ENCODE peak calls at places on chromosomes 11 and 22, in seven cellular contexts. E is EH; N is GM23338; Z is progenitor cell of endocrine pancreas; G is stimulated activated CD4-positive, alpha-beta T cell treated with anti-CD3 and anti-CD28 coated beads, Interleukin-1b, Interleukin-23, amount 100 ng/mL, for 1 hour; M is Calu3; I is NT2/D1. B is an unnamed sample.
A peak's percentile ranks its signal among the peaks of the same experiment; 100 is the strongest.

GRCh38 chr11:45320366-45320765 is 34.2 kb upstream of the SYT13 start:
- DNase-seq in E (no peak), N (no peak), Z (no peak), G (no peak), M (no peak), I (no peak), B (no peak)

GRCh38 chr11:44823920-44824704 is 97.3 kb downstream of the TSPAN18 start:
- DNase-seq in E (no peak), N (peak; percentile 85), Z (no peak), G (no peak), M (no peak), I (peak; percentile 100), B (peak; percentile 90)

GRCh38 chr11:75725552-75726320 is 8.1 kb downstream of the MOGAT2 start:
- DNase-seq in E (no peak), N (no peak), Z (no peak), G (no peak), M (no peak), I (no peak), B (no peak)

GRCh38 chr11:34640050-34640971 is 19.4 kb downstream of the EHF start:
- DNase-seq in E (no peak), N (no peak), Z (peak; percentile 46), G (no peak), M (peak; percentile 88), I (no peak), B (no peak)

GRCh38 chr11:63999349-64000025 is 13.2 kb downstream of the OTUB1 start:
- DNase-seq in E (peak; percentile 55), N (peak; percentile 84), Z (no peak), G (no peak), M (no peak), I (peak; percentile 61), B (peak; percentile 71)

GRCh38 chr22:36775966-36776669 is at the start of gene IFT27:
- DNase-seq in E (peak; percentile 100), N (peak; percentile 100), Z (peak; percentile 94), G (peak; percentile 95), M (peak; percentile 96), I (peak; percentile 97), B (peak; percentile 100)

GRCh38 chr11:76602431-76602861 is 68.1 kb downstream of the LRRC32 start:
- DNase-seq in E (peak; percentile 37), N (no peak), Z (no peak), G (no peak), M (no peak), I (no peak), B (no peak)

GRCh38 chr22:41550952-41551491 is 6.8 kb upstream of the POLR3H start:
- DNase-seq in E (no peak), N (no peak), Z (no peak), G (no peak), M (no peak), I (no peak), B (no peak)

GRCh38 chr11:33942954-33943353 is 51.1 kb upstream of the LMO2 start:
- DNase-seq in E (peak; percentile 77), N (no peak), Z (no peak), G (no peak), M (no peak), I (no peak), B (no peak)

GRCh38 chr11:60143768-60144167 is 39.1 kb downstream of the MS4A6A start:
- DNase-seq in E (no peak), N (no peak), Z (no peak), G (no peak), M (no peak), I (no peak), B (no peak)

GRCh38 chr11:66689661-66690590 is 12.2 kb upstream of the RBM4B start:
- DNase-seq in E (no peak), N (no peak), Z (no peak), G (no peak), M (no peak), I (no peak), B (no peak)

GRCh38 chr11:97729546-97730272 is 1291.0 kb upstream of the CNTN5 start:
- DNase-seq in E (no peak), N (peak; percentile 7), Z (no peak), G (no peak), M (no peak), I (no peak), B (no peak)

GRCh38 chr22:39095971-39096370 is 1.1 kb upstream of the APOBEC3H start:
- DNase-seq in E (no peak), N (no peak), Z (no peak), G (no peak), M (no peak), I (no peak), B (no peak)